ENCODE peak calls at places on chromosome 11, in eight cellular contexts. I is endodermal cell; D is mesothelial cell of epicardium; R is mammary epithelial cell; V is Caco-2; Y is H9; M is omental fat pad; Z is CD8-positive, alpha-beta T cell. J is an unnamed sample.

GRCh38 chr11:93192163-93192562 is 5.6 kb downstream of the SLC36A4 start:
- DNase-seq in I (peak), D (no peak), R (no peak), V (no peak), Y (peak), M (no peak), Z (no peak), J (no peak)

GRCh38 chr11:64854534-64855502 is 10.4 kb upstream of the CDC42BPG start:
- DNase-seq in I (peak), D (no peak), R (peak), V (peak), Y (no peak), M (peak), Z (peak), J (peak)

GRCh38 chr11:105000167-105000566 is 22.8 kb downstream of the CASP5 start:
- DNase-seq in I (peak), D (no peak), R (peak), V (peak), Y (no peak), M (no peak), Z (peak), J (no peak)

GRCh38 chr11:59551651-59552521 is 40.5 kb downstream of the OR4D9 start:
- DNase-seq in I (peak), D (no peak), R (peak), V (peak), Y (peak), M (no peak), Z (no peak), J (no peak)

GRCh38 chr11:126969865-126970479 is 30.6 kb downstream of the KIRREL3 start:
- DNase-seq in I (peak), D (no peak), R (peak), V (peak), Y (peak), M (no peak), Z (no peak), J (no peak)

GRCh38 chr11:64627371-64627770 is 36.4 kb downstream of the SLC22A12 start:
- DNase-seq in I (no peak), D (no peak), R (no peak), V (no peak), Y (no peak), M (no peak), Z (no peak), J (no peak)

GRCh38 chr11:2562181-2562581 is 117.4 kb downstream of the KCNQ1 start:
- DNase-seq in I (peak), D (no peak), R (no peak), V (no peak), Y (no peak), M (no peak), Z (no peak), J (no peak)

GRCh38 chr11:16857186-16857585 is 118.7 kb downstream of the C11orf58 start:
- DNase-seq in I (peak), D (no peak), R (no peak), V (no peak), Y (no peak), M (no peak), Z (no peak), J (no peak)

GRCh38 chr11:69320326-69320725 is 26.4 kb downstream of the MYEOV start:
- DNase-seq in I (no peak), D (no peak), R (peak), V (no peak), Y (no peak), M (no peak), Z (no peak), J (no peak)

GRCh38 chr11:105582497-105582896 is 27.4 kb upstream of the GRIA4 start:
- DNase-seq in I (no peak), D (no peak), R (peak), V (no peak), Y (no peak), M (no peak), Z (no peak), J (no peak)

GRCh38 chr11:33160587-33160986 is 693 bp downstream of the CSTF3 start:
- DNase-seq in I (no peak), D (no peak), R (no peak), V (no peak), Y (no peak), M (no peak), Z (no peak), J (no peak)

GRCh38 chr11:14359573-14360031 is 619 bp upstream of the RRAS2 start:
- DNase-seq in I (no peak), D (no peak), R (no peak), V (no peak), Y (no peak), M (no peak), Z (no peak), J (no peak)

GRCh38 chr11:76209671-76209955 is 3.3 kb upstream of the WNT11 start:
- DNase-seq in I (no peak), D (no peak), R (no peak), V (no peak), Y (no peak), M (no peak), Z (no peak), J (no peak)

GRCh38 chr11:130801287-130802146 is 114.8 kb downstream of the SNX19 start:
- DNase-seq in I (no peak), D (no peak), R (no peak), V (no peak), Y (no peak), M (no peak), Z (no peak), J (no peak)

GRCh38 chr11:86743223-86744118 is 56.9 kb upstream of the PRSS23 start:
- DNase-seq in I (no peak), D (no peak), R (peak), V (no peak), Y (no peak), M (no peak), Z (no peak), J (no peak)

GRCh38 chr11:62108971-62109391 is 14.8 kb upstream of the INCENP start:
- DNase-seq in I (no peak), D (no peak), R (peak), V (no peak), Y (no peak), M (no peak), Z (no peak), J (no peak)

GRCh38 chr11:94178331-94178730 is 49.7 kb downstream of the PANX1 start:
- DNase-seq in I (no peak), D (no peak), R (no peak), V (no peak), Y (no peak), M (no peak), Z (no peak), J (no peak)

GRCh38 chr11:128029219-128029722 is 558.1 kb downstream of the ETS1 start:
- DNase-seq in I (no peak), D (no peak), R (no peak), V (no peak), Y (no peak), M (no peak), Z (no peak), J (no peak)

GRCh38 chr11:79937935-79938334 is 497.1 kb upstream of the TENM4 start:
- DNase-seq in I (no peak), D (no peak), R (no peak), V (no peak), Y (no peak), M (no peak), Z (no peak), J (no peak)

GRCh38 chr11:120115272-120116000 is 22.5 kb downstream of the TRIM29 start:
- DNase-seq in I (no peak), D (no peak), R (no peak), V (no peak), Y (no peak), M (no peak), Z (no peak), J (no peak)
- TF ChIP-seq CTCF in I (peak), D (no peak), R (peak), V (no peak), Y (peak), M (no peak), Z (no peak), J (no peak)

GRCh38 chr11:73306069-73306468 is 2.0 kb upstream of the ARHGEF17 start:
- DNase-seq in I (peak), D (no peak), R (no peak), V (peak), Y (no peak), M (no peak), Z (no peak), J (no peak)
- TF ChIP-seq CTCF in I (peak), D (no peak), R (no peak), V (peak), Y (peak), M (no peak), Z (no peak), J (no peak)

DNA sequence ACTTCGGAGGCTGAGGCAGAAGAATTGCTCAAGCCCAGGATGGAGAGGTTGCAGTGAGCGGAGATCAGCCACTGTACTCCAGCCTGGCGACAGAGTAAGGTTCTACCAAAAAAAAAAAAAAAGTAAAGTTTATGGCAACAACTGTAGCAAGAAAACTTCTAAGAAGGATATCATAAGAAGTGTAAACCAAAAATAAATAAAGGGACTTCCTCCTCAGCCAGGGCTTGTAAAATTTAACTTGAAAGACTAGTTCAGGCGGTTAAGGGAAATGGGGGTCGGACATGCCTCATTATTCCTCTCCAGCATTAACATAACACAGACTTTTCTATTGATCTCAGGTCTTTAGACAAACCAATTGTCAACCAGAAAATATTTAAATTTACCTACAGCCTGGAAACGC is 2.5 kb upstream of the OR5M11 start:
- DNase-seq in I (no peak), D (no peak), R (no peak), V (no peak), Y (no peak), M (no peak), Z (no peak), J (no peak)
- TF ChIP-seq CTCF in I (no peak), D (no peak), R (no peak), V (no peak), Y (no peak), M (no peak), Z (no peak), J (no peak)

DNA sequence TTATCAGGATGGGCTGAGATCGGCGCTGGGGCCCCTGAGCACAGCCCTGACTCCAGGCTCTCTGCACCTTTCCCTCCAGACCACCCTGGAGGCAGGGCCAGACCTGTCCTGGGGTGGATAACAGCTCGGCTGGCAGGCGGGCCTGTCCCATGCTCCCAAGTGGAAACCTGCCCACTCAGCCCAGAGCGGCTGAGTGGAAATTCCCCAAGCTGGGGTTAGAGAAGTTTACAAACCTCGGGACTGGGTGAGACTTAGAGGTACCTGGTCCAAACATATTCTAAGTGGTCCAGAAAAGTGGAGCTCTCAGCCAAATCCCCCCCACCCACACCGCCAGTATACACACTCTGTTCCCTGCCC is 4.8 kb upstream of the FXYD2 start:
- DNase-seq in I (peak), D (peak), R (no peak), V (no peak), Y (peak), M (no peak), Z (no peak), J (no peak)
- TF ChIP-seq CTCF in I (no peak), D (no peak), R (no peak), V (no peak), Y (no peak), M (no peak), Z (no peak), J (no peak)

GRCh38 chr11:92152245-92152644 is 72.4 kb upstream of the FAT3 start:
- DNase-seq in I (peak), D (no peak), R (no peak), V (peak), Y (peak), M (no peak), Z (no peak), J (no peak)
- TF ChIP-seq CTCF in I (peak), D (no peak), R (no peak), V (peak), Y (peak), M (no peak), Z (no peak), J (no peak)